ENCODE peak calls at places on chromosome 11, in seven cellular contexts. A is IMR-90, Y is uterus, V is testis, W is HCT116, K is H54, L is A549. Q is an unnamed sample.

GRCh38 chr11:60891103-60891741 is 15.2 kb downstream of the PRPF19 start:
- DNase-seq in K (no peak), V (peak), L (no peak), W (no peak), A (peak), Y (peak), Q (no peak)

GRCh38 chr11:120608760-120609211 is 97.2 kb downstream of the GRIK4 start:
- DNase-seq in K (no peak), W (no peak), L (no peak), A (no peak), Y (no peak), V (no peak), Q (peak)

GRCh38 chr11:113553235-113553634 is 78.0 kb upstream of the DRD2 start:
- DNase-seq in L (peak), W (peak), Y (peak), A (peak), V (no peak), K (peak), Q (no peak)

GRCh38 chr11:44746894-44747293 is 20.1 kb downstream of the TSPAN18 start:
- DNase-seq in K (no peak), L (no peak), A (no peak), Y (peak), V (no peak), W (no peak), Q (no peak)

GRCh38 chr11:105429421-105429965 is 180.4 kb upstream of the GRIA4 start:
- DNase-seq in Y (no peak), V (no peak), L (no peak), A (no peak), W (no peak), K (no peak), Q (no peak)

GRCh38 chr11:94638902-94639373 is 71.8 kb downstream of the PIWIL4 start:
- DNase-seq in L (no peak), A (peak), V (no peak), K (no peak), Y (no peak), W (no peak), Q (no peak)

GRCh38 chr11:119115484-119116234 is 5.7 kb upstream of the HINFP start:
- DNase-seq in K (no peak), A (no peak), W (no peak), Y (no peak), V (peak), L (no peak), Q (no peak)

GRCh38 chr11:20671856-20672546 is 2.6 kb downstream of the NELL1 start:
- DNase-seq in W (peak), K (no peak), V (no peak), Y (no peak), L (peak), A (no peak), Q (no peak)

GRCh38 chr11:67029146-67029545 is 6.2 kb downstream of the SYT12 start:
- DNase-seq in W (no peak), L (no peak), K (no peak), A (peak), V (no peak), Y (no peak), Q (no peak)

GRCh38 chr11:79708319-79708928 is 267.6 kb upstream of the TENM4 start:
- DNase-seq in L (peak), Y (no peak), W (no peak), K (peak), V (peak), A (peak), Q (no peak)

GRCh38 chr11:28969832-28970231 is 861.6 kb downstream of the METTL15 start:
- DNase-seq in L (peak), Y (no peak), K (no peak), V (no peak), A (no peak), W (no peak), Q (no peak)

GRCh38 chr11:45079075-45079444 is 67.4 kb upstream of the PRDM11 start:
- DNase-seq in L (no peak), A (no peak), K (no peak), W (no peak), Y (no peak), V (no peak), Q (no peak)

GRCh38 chr11:59144579-59145345 is 2.1 kb downstream of the FAM111A start:
- DNase-seq in L (peak), W (peak), A (peak), Y (peak), K (peak), V (peak), Q (peak)

GRCh38 chr11:121226415-121227263 is 65.9 kb upstream of the SC5D start:
- DNase-seq in Y (no peak), V (no peak), A (no peak), W (peak), L (no peak), K (no peak), Q (no peak)

GRCh38 chr11:63862923-63863322 is 24.0 kb downstream of the MARK2 start:
- DNase-seq in V (no peak), A (no peak), L (peak), W (no peak), Y (no peak), K (no peak), Q (peak)

GRCh38 chr11:58979222-58979621 is 39.9 kb downstream of the GLYATL1 start:
- DNase-seq in V (no peak), K (no peak), L (no peak), Y (no peak), W (no peak), A (no peak), Q (no peak)

GRCh38 chr11:420911-421321 is 6.1 kb upstream of the SIGIRR start:
- DNase-seq in V (no peak), A (no peak), W (no peak), Y (no peak), K (no peak), L (no peak), Q (no peak)

GRCh38 chr11:76250520-76251222 is 44.4 kb upstream of the WNT11 start:
- DNase-seq in A (no peak), Y (no peak), W (no peak), K (no peak), V (no peak), L (no peak), Q (no peak)

GRCh38 chr11:76251223-76251575 is 44.9 kb upstream of the WNT11 start:
- DNase-seq in L (no peak), K (no peak), Y (no peak), W (no peak), V (no peak), A (no peak), Q (no peak)

GRCh38 chr11:76252625-76253024 is 46.3 kb upstream of the WNT11 start:
- DNase-seq in Y (no peak), A (no peak), L (no peak), K (no peak), V (no peak), W (no peak), Q (no peak)

GRCh38 chr11:76253416-76253815 is 47.1 kb upstream of the WNT11 start:
- DNase-seq in K (no peak), A (no peak), Y (no peak), V (no peak), W (no peak), L (no peak), Q (no peak)

DNA sequence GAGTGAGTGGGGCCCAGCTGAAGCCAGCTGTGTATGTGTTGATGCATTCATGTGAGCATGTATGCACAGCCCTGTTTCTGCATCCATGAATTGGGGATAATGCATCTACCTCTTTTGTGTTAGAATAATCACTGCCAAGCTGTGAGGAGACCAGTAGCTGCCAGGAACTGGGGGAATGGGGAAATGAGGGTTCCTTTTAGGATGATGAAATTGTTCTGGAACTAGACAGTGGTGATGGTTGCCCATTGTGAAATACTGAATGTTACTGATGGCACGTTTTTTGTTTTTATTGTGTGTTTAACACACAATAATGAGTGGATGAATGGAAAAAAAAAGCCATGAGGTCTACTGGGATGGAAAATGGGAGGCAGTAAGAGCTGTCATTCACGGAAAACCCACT is 45.3 kb upstream of the WNT11 start:
- DNase-seq in L (no peak), Y (no peak), A (no peak), V (no peak), K (no peak), W (no peak), Q (no peak)
- TF ChIP-seq POLR2A in L (no peak), Y (no peak), A (no peak), V (no peak), K (no peak), W (no peak), Q (no peak)

GRCh38 chr11:18384157-18384641 is 10.2 kb upstream of the LDHA start:
- DNase-seq in A (peak), L (peak), Y (peak), W (no peak), K (peak), V (peak), Q (peak)
- TF ChIP-seq POLR2A in A (no peak), L (no peak), Y (no peak), W (peak), K (no peak), V (no peak), Q (peak)

DNA sequence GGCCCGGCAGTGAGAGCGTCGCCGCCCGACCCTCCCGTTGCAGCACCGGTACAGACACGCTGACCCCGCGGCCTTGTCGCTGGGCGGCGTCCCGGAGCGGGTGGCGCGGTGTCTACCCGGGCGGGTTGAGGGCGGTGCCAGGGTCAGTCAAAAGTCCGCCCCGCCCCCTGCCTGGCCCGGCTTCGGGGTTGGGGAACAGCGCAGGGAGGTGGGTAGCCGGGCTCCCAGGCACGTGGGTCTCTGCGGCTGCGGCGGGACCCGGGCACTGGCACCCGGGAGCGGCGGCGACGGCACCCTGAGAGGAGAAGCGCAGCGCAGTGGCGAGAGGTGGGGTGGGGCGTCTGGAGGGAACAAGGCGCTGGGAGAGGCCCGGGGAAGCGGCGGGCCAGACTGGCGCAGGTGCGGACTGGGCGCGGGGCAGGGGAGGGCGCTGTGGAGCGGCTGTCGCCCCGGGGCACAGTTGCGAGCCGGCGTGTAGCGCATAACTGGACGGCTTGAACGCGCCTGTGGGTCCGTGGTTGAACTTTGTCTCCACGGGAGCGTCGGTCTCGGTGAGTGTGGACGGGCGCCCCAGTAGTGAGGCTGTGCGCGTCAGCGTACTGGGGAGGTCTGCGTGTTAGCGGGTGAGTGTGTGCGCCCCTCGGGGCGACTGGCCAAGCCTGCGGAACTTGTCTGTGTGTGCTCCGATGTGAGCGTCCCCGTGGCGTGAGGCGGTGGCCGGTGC is at the start of gene P2RY2:
- DNase-seq in V (peak), Y (no peak), K (no peak), A (no peak), L (peak), W (peak), Q (peak)
- TF ChIP-seq POLR2A in V (no peak), Y (no peak), K (no peak), A (no peak), L (peak), W (no peak), Q (no peak)

GRCh38 chr11:129230006-129230405 is 37.9 kb upstream of the ARHGAP32 start:
- DNase-seq in L (no peak), W (no peak), V (no peak), A (peak), Y (no peak), K (no peak), Q (no peak)
- TF ChIP-seq POLR2A in L (no peak), W (no peak), V (no peak), A (no peak), Y (no peak), K (no peak), Q (no peak)

Q was measured in body of pancreas.